ENCODE peak calls at places on chromosomes 12 and 14, in nine cellular contexts. D is naive B cell; B is nucleus accumbens; Q is epithelial cell of esophagus; F is left cardiac atrium; S is right cardiac atrium; M is fibroblast of pulmonary artery; N is NCI-H1092 treated with DMSO at 0.1 percent for 48 hours; R is natural killer cell treated with Interleukin-12 subunit alpha and Interleukin-12 subunit beta and Interleukin-15 and Interleukin-18, amount 100 ng/mL, for 72 hours. I is an unnamed sample.

GRCh38 chr12:48943221-48943620 is 14.1 kb downstream of the ARF3 start:
- DNase-seq in M (no peak), R (no peak), S (no peak), B (no peak), N (no peak), D (no peak), F (no peak), Q (peak; percentile 39), I (no peak)

GRCh38 chr12:106918746-106919145 is 37.0 kb upstream of the TMEM263 start:
- DNase-seq in D (no peak), Q (peak; percentile 25), N (peak; percentile 57), B (no peak), M (peak; percentile 45), R (no peak), F (no peak), S (no peak), I (peak; percentile 59)

GRCh38 chr12:33222357-33222756 is 217.3 kb downstream of the SYT10 start:
- DNase-seq in B (no peak), S (no peak), F (no peak), M (no peak), R (no peak), D (no peak), N (no peak), Q (no peak), I (no peak)

GRCh38 chr14:79161576-79161975 is 991.4 kb downstream of the NRXN3 start:
- DNase-seq in S (no peak), R (no peak), F (no peak), N (no peak), D (no peak), Q (peak; percentile 65), M (peak; percentile 60), B (no peak), I (peak; percentile 63)

GRCh38 chr14:37709419-37710195 is 114.2 kb downstream of the TTC6 start:
- DNase-seq in N (peak; percentile 16), S (no peak), R (no peak), D (no peak), B (no peak), Q (peak; percentile 30), F (no peak), M (peak; percentile 37), I (peak; percentile 69)

GRCh38 chr14:22472935-22473854 is 115.8 kb downstream of the DAD1 start:
- DNase-seq in F (no peak), N (peak; percentile 79), B (peak; percentile 42), D (peak; percentile 51), M (peak; percentile 76), S (no peak), R (peak; percentile 81), Q (peak; percentile 65), I (peak; percentile 79)

GRCh38 chr12:45184145-45184958 is 31.5 kb upstream of the ANO6 start:
- DNase-seq in S (no peak), F (no peak), B (no peak), N (no peak), D (peak; percentile 7), R (no peak), Q (no peak), M (no peak), I (no peak)

GRCh38 chr12:123000578-123000977 is 20.1 kb downstream of the ARL6IP4 start:
- DNase-seq in D (no peak), M (no peak), F (no peak), B (no peak), Q (no peak), N (no peak), R (no peak), S (no peak), I (no peak)

GRCh38 chr14:21408152-21408551 is 24.3 kb upstream of the SUPT16H start:
- DNase-seq in B (no peak), N (no peak), D (no peak), M (peak; percentile 76), S (no peak), F (no peak), R (no peak), Q (peak; percentile 62), I (peak; percentile 89)

GRCh38 chr14:104111301-104112112 is 26.0 kb downstream of the ASPG start:
- DNase-seq in D (no peak), B (no peak), F (peak; percentile 16), Q (no peak), R (peak; percentile 55), S (peak; percentile 9), M (no peak), N (no peak), I (no peak)

GRCh38 chr12:50055831-50056628 is 1.4 kb upstream of the ASIC1 start:
- DNase-seq in F (no peak), N (peak; percentile 41), S (no peak), D (peak; percentile 53), Q (peak; percentile 63), R (no peak), M (peak; percentile 48), B (peak; percentile 69), I (peak; percentile 66)

GRCh38 chr12:127926004-127926403 is 341.0 kb upstream of the TMEM132C start:
- DNase-seq in F (peak; percentile 51), M (peak; percentile 14), Q (no peak), S (peak; percentile 28), R (no peak), B (peak; percentile 56), D (no peak), N (peak; percentile 29), I (peak; percentile 41)

GRCh38 chr12:122413516-122414404 is 8.7 kb downstream of the CLIP1 start:
- DNase-seq in D (peak; percentile 7), N (no peak), M (no peak), F (no peak), Q (no peak), R (no peak), S (no peak), B (no peak), I (no peak)

GRCh38 chr14:68976160-68977067 is 2.7 kb downstream of the ACTN1 start:
- DNase-seq in R (no peak), S (peak; percentile 75), M (no peak), N (no peak), F (peak; percentile 78), D (no peak), Q (peak; percentile 32), B (no peak), I (peak; percentile 19)

GRCh38 chr14:70905316-70905715 is 1.9 kb upstream of the PCNX1 start:
- DNase-seq in Q (no peak), N (no peak), B (no peak), S (peak; percentile 84), D (no peak), M (peak; percentile 98), R (no peak), F (peak; percentile 87), I (no peak)

GRCh38 chr14:74392616-74393570 is 33.1 kb downstream of the SYNDIG1L start:
- DNase-seq in B (no peak), N (no peak), D (no peak), F (no peak), M (no peak), S (no peak), Q (no peak), R (no peak), I (no peak)

GRCh38 chr14:88493392-88494185 is 61.2 kb downstream of the PTPN21 start:
- DNase-seq in M (no peak), B (no peak), F (peak; percentile 54), S (peak; percentile 41), Q (no peak), N (no peak), R (no peak), D (no peak), I (no peak)

GRCh38 chr12:67893003-67893402 is 96.2 kb upstream of the IFNG-AS1 start:
- DNase-seq in Q (no peak), M (no peak), S (no peak), D (no peak), B (no peak), N (no peak), F (no peak), R (no peak), I (no peak)

GRCh38 chr12:26192142-26192541 is 3.2 kb upstream of the SSPN start:
- DNase-seq in B (no peak), N (no peak), F (no peak), R (no peak), D (no peak), M (no peak), S (no peak), Q (no peak), I (no peak)

GRCh38 chr14:34363733-34364134 is 98.3 kb downstream of the SPTSSA start:
- DNase-seq in N (no peak), Q (peak; percentile 14), S (peak; percentile 31), M (peak; percentile 93), R (no peak), F (peak; percentile 18), D (no peak), B (no peak), I (peak; percentile 36)

GRCh38 chr12:97573901-97574300 is 111.3 kb downstream of the RMST start:
- DNase-seq in N (no peak), B (no peak), M (no peak), D (no peak), S (no peak), R (no peak), F (no peak), Q (peak; percentile 44), I (no peak)

GRCh38 chr12:27826076-27826475 is 46.0 kb upstream of the MANSC4 start:
- DNase-seq in N (no peak), B (no peak), S (no peak), R (no peak), M (no peak), D (no peak), F (no peak), Q (peak; percentile 48), I (peak; percentile 39)

GRCh38 chr12:44296624-44297197 is 460.8 kb downstream of the TMEM117 start:
- DNase-seq in B (no peak), N (no peak), M (no peak), F (no peak), R (no peak), S (no peak), Q (no peak), D (no peak), I (no peak)

GRCh38 chr12:51473947-51474346 is 49.3 kb downstream of the SLC4A8 start:
- DNase-seq in B (no peak), M (no peak), F (no peak), Q (no peak), R (no peak), S (no peak), D (no peak), N (no peak), I (no peak)

GRCh38 chr12:24795699-24796385 is 153.1 kb downstream of the BCAT1 start:
- DNase-seq in F (no peak), M (no peak), D (no peak), N (no peak), B (no peak), R (no peak), Q (no peak), S (no peak), I (peak; percentile 13)

GRCh38 chr12:32765906-32766305 is 10.2 kb upstream of the YARS2 start:
- DNase-seq in S (no peak), D (no peak), M (no peak), F (no peak), R (no peak), N (no peak), B (no peak), Q (no peak), I (peak; percentile 42)

GRCh38 chr14:33765251-33765650 is 185.6 kb downstream of the EGLN3 start:
- DNase-seq in S (peak; percentile 18), M (peak; percentile 83), B (peak; percentile 20), Q (no peak), N (no peak), D (no peak), R (no peak), F (peak; percentile 27), I (peak; percentile 66)

GRCh38 chr12:123474493-123475255 is 16.7 kb downstream of the SNRNP35 start:
- DNase-seq in S (no peak), B (no peak), N (no peak), R (no peak), F (peak; percentile 48), D (no peak), Q (no peak), M (no peak), I (no peak)

GRCh38 chr14:93160353-93160801 is 24.3 kb downstream of the MOAP1 start:
- DNase-seq in Q (peak; percentile 40), N (peak; percentile 10), M (peak; percentile 28), D (no peak), S (no peak), F (no peak), B (no peak), R (no peak), I (peak; percentile 43)

GRCh38 chr12:9124346-9125031 is 8.8 kb upstream of the A2M start:
- DNase-seq in B (no peak), R (no peak), N (no peak), S (no peak), D (no peak), F (no peak), M (no peak), Q (no peak), I (no peak)

GRCh38 chr12:132516064-132517012 is 26.4 kb downstream of the FBRSL1 start:
- DNase-seq in D (no peak), N (no peak), B (no peak), Q (no peak), M (no peak), F (no peak), R (no peak), S (no peak), I (no peak)

I was measured in choroid plexus epithelial cell.